ENCODE peak calls at places on chromosomes 4 and X, in four cellular contexts. V, E, Y and B are unnamed samples.
A peak's percentile ranks its signal among the peaks of the same experiment; 100 is the strongest.

GRCh38 chr4:75995727-75996126 is 5.0 kb upstream of the SDAD1 start:
- DNase-seq in Y (peak; percentile 64), V (peak; percentile 75), E (no peak), B (peak; percentile 3)

GRCh38 chr4:89519771-89520170 is 212.2 kb upstream of the GPRIN3 start:
- DNase-seq in E (no peak), V (no peak), Y (no peak), B (no peak)

GRCh38 chr4:54543088-54543795 is 114.5 kb upstream of the KIT start:
- DNase-seq in E (no peak), V (no peak), Y (peak; percentile 83), B (no peak)

GRCh38 chr4:7646384-7647061 is 211.8 kb upstream of the PSAPL1 start:
- DNase-seq in V (no peak), Y (no peak), E (no peak), B (no peak)

GRCh38 chr4:54386270-54386669 is 157.2 kb downstream of the PDGFRA start:
- DNase-seq in E (no peak), V (no peak), Y (no peak), B (no peak)

GRCh38 chr4:7723625-7724024 is 216.0 kb downstream of the AFAP1 start:
- DNase-seq in V (no peak), E (no peak), Y (no peak), B (no peak)

GRCh38 chr4:11914406-11914805 is 485.7 kb upstream of the HS3ST1 start:
- DNase-seq in Y (peak; percentile 45), E (no peak), V (no peak), B (no peak)

GRCh38 chr4:6250235-6250983 is 19.2 kb upstream of the WFS1 start:
- DNase-seq in Y (peak; percentile 81), V (peak; percentile 63), E (no peak), B (no peak)

GRCh38 chr4:105306158-105306781 is 159.6 kb downstream of the TET2 start:
- DNase-seq in V (peak; percentile 5), E (no peak), Y (no peak), B (no peak)

GRCh38 chr4:130591091-130591490 is 1495.1 kb downstream of the C4orf33 start:
- DNase-seq in V (no peak), Y (no peak), E (no peak), B (no peak)

GRCh38 chrX:108484251-108484650 is 44.6 kb downstream of the COL4A5 start:
- DNase-seq in Y (no peak), E (no peak), V (no peak), B (no peak)